ENCODE peak calls at places on chromosomes 7 and 10, in eight cellular contexts. H is right cardiac atrium, Y is brain microvascular endothelial cell, D is mammary epithelial cell, B is mucosa of descending colon, M is lower lobe of right lung, T is posterior cingulate gyrus, V is Right ventricle myocardium superior. X is an unnamed sample.

GRCh38 chr7:26051021-26051420 is 101.0 kb upstream of the NFE2L3 start:
- DNase-seq in T (no peak), B (no peak), Y (no peak), M (no peak), V (no peak), D (no peak), H (no peak), X (no peak)

GRCh38 chr10:119657725-119658124 is 6.5 kb downstream of the BAG3 start:
- DNase-seq in B (no peak), M (no peak), D (no peak), H (no peak), T (no peak), V (peak), Y (no peak), X (peak)

GRCh38 chr10:132696728-132697567 is 89.0 kb downstream of the NKX6-2 start:
- DNase-seq in H (no peak), V (peak), B (no peak), Y (no peak), T (no peak), D (no peak), M (peak), X (peak)

GRCh38 chr7:92325850-92326249 is 80.1 kb downstream of the ANKIB1 start:
- DNase-seq in V (no peak), Y (no peak), B (no peak), M (no peak), H (no peak), D (no peak), T (no peak), X (no peak)

GRCh38 chr10:128314691-128315090 is 188.5 kb upstream of the MKI67 start:
- DNase-seq in V (no peak), T (no peak), B (no peak), D (no peak), H (no peak), M (no peak), Y (no peak), X (no peak)

GRCh38 chr7:132410385-132410784 is 165.9 kb downstream of the PLXNA4 start:
- DNase-seq in M (no peak), B (no peak), D (no peak), V (peak), Y (no peak), T (no peak), H (peak), X (no peak)

GRCh38 chr7:79702116-79702515 is 248.6 kb upstream of the MAGI2 start:
- DNase-seq in M (no peak), H (no peak), B (no peak), Y (peak), D (peak), T (no peak), V (no peak), X (no peak)

GRCh38 chr10:34854147-34854601 is 39.1 kb upstream of the PARD3 start:
- DNase-seq in Y (peak), D (peak), M (no peak), V (no peak), H (no peak), T (no peak), B (no peak), X (peak)

GRCh38 chr7:42070068-42070467 is 166.9 kb downstream of the GLI3 start:
- DNase-seq in D (peak), M (no peak), H (no peak), Y (peak), T (no peak), B (no peak), V (no peak), X (no peak)

GRCh38 chr10:7152341-7152740 is 258.5 kb downstream of the SFMBT2 start:
- DNase-seq in B (no peak), Y (no peak), V (no peak), T (no peak), H (no peak), M (no peak), D (no peak), X (no peak)

GRCh38 chr7:133510326-133511055 is 257.6 kb downstream of the EXOC4 start:
- DNase-seq in B (no peak), H (no peak), M (no peak), D (peak), T (no peak), V (no peak), Y (no peak), X (no peak)

GRCh38 chr10:71748671-71749191 is 24.6 kb downstream of the VSIR start:
- DNase-seq in V (peak), T (peak), B (peak), H (peak), D (no peak), Y (no peak), M (peak), X (peak)

GRCh38 chr7:130937830-130938229 is 203.8 kb upstream of the KLF14 start:
- DNase-seq in D (no peak), B (no peak), M (no peak), V (no peak), H (no peak), T (no peak), Y (no peak), X (no peak)

GRCh38 chr10:129958686-129959543 is 5.2 kb downstream of the EBF3 start:
- DNase-seq in V (peak), T (no peak), Y (no peak), B (no peak), H (no peak), M (no peak), D (no peak), X (no peak)

GRCh38 chr7:20275637-20276036 is 55.1 kb upstream of the ITGB8 start:
- DNase-seq in M (no peak), V (no peak), T (no peak), D (no peak), H (no peak), Y (no peak), B (no peak), X (no peak)

GRCh38 chr7:106626376-106627293 is 34.3 kb downstream of the CCDC71L start:
- DNase-seq in T (no peak), B (peak), V (no peak), Y (no peak), D (peak), M (no peak), H (no peak), X (no peak)

GRCh38 chr7:102377-102711 is 90.0 kb upstream of the FAM20C start:
- DNase-seq in V (no peak), Y (no peak), T (no peak), B (no peak), M (no peak), H (no peak), D (no peak), X (no peak)

GRCh38 chr10:11616021-11616420 is 4.6 kb upstream of the USP6NL start:
- DNase-seq in M (no peak), D (no peak), Y (peak), B (no peak), T (no peak), V (no peak), H (no peak), X (no peak)

GRCh38 chr7:111763221-111763791 is 201.0 kb upstream of the IMMP2L start:
- DNase-seq in M (no peak), D (peak), V (no peak), H (no peak), B (peak), Y (peak), T (no peak), X (no peak)

GRCh38 chr7:82745820-82746219 is 302.2 kb upstream of the CACNA2D1 start:
- DNase-seq in T (no peak), B (no peak), V (no peak), D (no peak), M (no peak), H (no peak), Y (no peak), X (no peak)

GRCh38 chr7:132386249-132386681 is 190.0 kb downstream of the PLXNA4 start:
- DNase-seq in T (no peak), M (peak), Y (no peak), D (no peak), H (peak), V (peak), B (peak), X (peak)

GRCh38 chr10:122875843-122876492 is 3.4 kb downstream of the FAM24B start:
- DNase-seq in T (no peak), H (no peak), Y (no peak), M (no peak), B (no peak), D (no peak), V (no peak), X (no peak)

GRCh38 chr10:132411561-132412253 is 14.7 kb downstream of the PWWP2B start:
- DNase-seq in Y (no peak), T (no peak), M (peak), V (peak), B (no peak), D (no peak), H (no peak), X (no peak)

GRCh38 chr10:5490698-5491464 is 8.5 kb downstream of the CALML5 start:
- DNase-seq in H (no peak), D (no peak), M (no peak), B (no peak), V (no peak), Y (no peak), T (no peak), X (no peak)

GRCh38 chr10:123429631-123430257 is 236.4 kb upstream of the GPR26 start:
- DNase-seq in H (no peak), T (no peak), D (no peak), Y (no peak), B (no peak), V (no peak), M (no peak), X (peak)

GRCh38 chr7:154913645-154914579 is 89.0 kb downstream of the PAXIP1 start:
- DNase-seq in M (peak), T (peak), H (peak), B (peak), D (peak), V (peak), Y (peak), X (peak)

GRCh38 chr10:49605939-49606509 is 4.1 kb upstream of the SLC18A3 start:
- DNase-seq in Y (no peak), D (no peak), M (no peak), B (no peak), V (no peak), H (no peak), T (no peak), X (no peak)

GRCh38 chr7:27180431-27181175 is 4.4 kb downstream of the HOXA11 start:
- DNase-seq in D (no peak), B (no peak), V (no peak), H (no peak), Y (no peak), M (no peak), T (no peak), X (no peak)

GRCh38 chr10:3186365-3186764 is 13.8 kb upstream of the PITRM1 start:
- DNase-seq in T (no peak), B (no peak), H (no peak), V (no peak), D (no peak), Y (no peak), M (no peak), X (no peak)

GRCh38 chr7:107998150-107998549 is 4.8 kb downstream of the LAMB1 start:
- DNase-seq in V (no peak), T (no peak), M (no peak), Y (no peak), H (no peak), D (peak), B (no peak), X (no peak)

GRCh38 chr7:29894238-29894637 is 87.9 kb downstream of the WIPF3 start:
- DNase-seq in T (no peak), D (no peak), H (no peak), V (no peak), Y (no peak), B (no peak), M (no peak), X (peak)

GRCh38 chr7:139505563-139505962 is 17.9 kb upstream of the CLEC2L start:
- DNase-seq in B (peak), V (no peak), T (no peak), Y (no peak), M (no peak), D (no peak), H (no peak), X (no peak)

GRCh38 chr10:23892296-23892695 is 316.6 kb upstream of the KIAA1217 start:
- DNase-seq in B (no peak), M (no peak), D (peak), V (no peak), T (no peak), Y (no peak), H (no peak), X (no peak)

X was measured in Ammon's horn.